ENCODE peak calls at places on chromosome 7, in seven cellular contexts. One of them, this sample, is unnamed.

GRCh38 chr7:151674161-151674920 is 154.6 kb upstream of the RHEB start:
- DNase-seq in hepatocyte: no peak
- DNase-seq in tibial artery: no peak
- DNase-seq in IMR-90: no peak
- DNase-seq in psoas muscle: no peak
- DNase-seq in K562: no peak
- DNase-seq in fibroblast of lung: no peak
- DNase-seq in this sample: no peak

GRCh38 chr7:77455334-77455733 is 39.2 kb upstream of the GSAP start:
- DNase-seq in hepatocyte: no peak
- DNase-seq in tibial artery: peak
- DNase-seq in IMR-90: peak
- DNase-seq in psoas muscle: peak
- DNase-seq in K562: no peak
- DNase-seq in fibroblast of lung: peak
- DNase-seq in this sample: no peak

GRCh38 chr7:129779602-129780256 is 168.2 kb downstream of the NRF1 start:
- DNase-seq in hepatocyte: peak
- DNase-seq in tibial artery: no peak
- DNase-seq in IMR-90: no peak
- DNase-seq in psoas muscle: no peak
- DNase-seq in K562: peak
- DNase-seq in fibroblast of lung: no peak
- DNase-seq in this sample: peak

GRCh38 chr7:107045195-107045960 is 873 bp downstream of the PRKAR2B start:
- DNase-seq in hepatocyte: no peak
- DNase-seq in tibial artery: no peak
- DNase-seq in IMR-90: peak
- DNase-seq in psoas muscle: no peak
- DNase-seq in K562: no peak
- DNase-seq in fibroblast of lung: no peak
- DNase-seq in this sample: no peak

GRCh38 chr7:46215987-46216567 is 295.0 kb upstream of the IGFBP3 start:
- DNase-seq in hepatocyte: peak
- DNase-seq in tibial artery: no peak
- DNase-seq in IMR-90: no peak
- DNase-seq in psoas muscle: no peak
- DNase-seq in K562: no peak
- DNase-seq in fibroblast of lung: no peak
- DNase-seq in this sample: peak

GRCh38 chr7:139828880-139829653 is at the start of gene TBXAS1:
- DNase-seq in hepatocyte: peak
- DNase-seq in tibial artery: no peak
- DNase-seq in IMR-90: peak
- DNase-seq in psoas muscle: no peak
- DNase-seq in K562: no peak
- DNase-seq in fibroblast of lung: no peak
- DNase-seq in this sample: peak

GRCh38 chr7:70694357-70694908 is 437.5 kb upstream of the GALNT17 start:
- DNase-seq in hepatocyte: peak
- DNase-seq in tibial artery: no peak
- DNase-seq in IMR-90: peak
- DNase-seq in psoas muscle: peak
- DNase-seq in K562: no peak
- DNase-seq in fibroblast of lung: peak
- DNase-seq in this sample: peak

GRCh38 chr7:121406866-121407439 is 10.8 kb upstream of the FAM3C start:
- DNase-seq in hepatocyte: peak
- DNase-seq in tibial artery: no peak
- DNase-seq in IMR-90: no peak
- DNase-seq in psoas muscle: no peak
- DNase-seq in K562: no peak
- DNase-seq in fibroblast of lung: no peak
- DNase-seq in this sample: no peak

GRCh38 chr7:117560030-117560429 is 80.2 kb downstream of the CFTR start:
- DNase-seq in hepatocyte: no peak
- DNase-seq in tibial artery: no peak
- DNase-seq in IMR-90: no peak
- DNase-seq in psoas muscle: no peak
- DNase-seq in K562: no peak
- DNase-seq in fibroblast of lung: no peak
- DNase-seq in this sample: no peak

GRCh38 chr7:6649241-6649961 is 12.3 kb downstream of the ZNF316 start:
- DNase-seq in hepatocyte: no peak
- DNase-seq in tibial artery: no peak
- DNase-seq in IMR-90: no peak
- DNase-seq in psoas muscle: no peak
- DNase-seq in K562: peak
- DNase-seq in fibroblast of lung: no peak
- DNase-seq in this sample: peak

GRCh38 chr7:130129099-130129498 is 58.8 kb downstream of the KLHDC10 start:
- DNase-seq in hepatocyte: no peak
- DNase-seq in tibial artery: no peak
- DNase-seq in IMR-90: no peak
- DNase-seq in psoas muscle: no peak
- DNase-seq in K562: no peak
- DNase-seq in fibroblast of lung: no peak
- DNase-seq in this sample: no peak

GRCh38 chr7:91880413-91881241 is at the start of gene MTERF1:
- DNase-seq in hepatocyte: peak
- DNase-seq in tibial artery: peak
- DNase-seq in IMR-90: peak
- DNase-seq in psoas muscle: peak
- DNase-seq in K562: peak
- DNase-seq in fibroblast of lung: peak
- DNase-seq in this sample: peak

GRCh38 chr7:36583318-36583717 is 141.0 kb downstream of the AOAH start:
- DNase-seq in hepatocyte: no peak
- DNase-seq in tibial artery: no peak
- DNase-seq in IMR-90: peak
- DNase-seq in psoas muscle: no peak
- DNase-seq in K562: no peak
- DNase-seq in fibroblast of lung: peak
- DNase-seq in this sample: no peak

GRCh38 chr7:7329321-7329720 is 147.0 kb downstream of the C1GALT1 start:
- DNase-seq in hepatocyte: no peak
- DNase-seq in tibial artery: no peak
- DNase-seq in IMR-90: no peak
- DNase-seq in psoas muscle: no peak
- DNase-seq in K562: no peak
- DNase-seq in fibroblast of lung: no peak
- DNase-seq in this sample: no peak

GRCh38 chr7:128045766-128046165 is 14.5 kb upstream of the LRRC4 start:
- DNase-seq in hepatocyte: no peak
- DNase-seq in tibial artery: no peak
- DNase-seq in IMR-90: peak
- DNase-seq in psoas muscle: no peak
- DNase-seq in K562: no peak
- DNase-seq in fibroblast of lung: no peak
- DNase-seq in this sample: no peak

GRCh38 chr7:1854521-1855395 is 184.7 kb downstream of the ELFN1 start:
- DNase-seq in hepatocyte: no peak
- DNase-seq in tibial artery: peak
- DNase-seq in IMR-90: no peak
- DNase-seq in psoas muscle: no peak
- DNase-seq in K562: peak
- DNase-seq in fibroblast of lung: no peak
- DNase-seq in this sample: peak

GRCh38 chr7:115274-115911 is 77.0 kb upstream of the FAM20C start:
- DNase-seq in hepatocyte: peak
- DNase-seq in tibial artery: no peak
- DNase-seq in IMR-90: peak
- DNase-seq in psoas muscle: no peak
- DNase-seq in K562: no peak
- DNase-seq in fibroblast of lung: peak
- DNase-seq in this sample: no peak

GRCh38 chr7:50864694-50865093 is 82.0 kb upstream of the GRB10 start:
- DNase-seq in hepatocyte: no peak
- DNase-seq in tibial artery: no peak
- DNase-seq in IMR-90: no peak
- DNase-seq in psoas muscle: no peak
- DNase-seq in K562: no peak
- DNase-seq in fibroblast of lung: no peak
- DNase-seq in this sample: no peak

GRCh38 chr7:36210542-36210941 is 57.5 kb downstream of the EEPD1 start:
- DNase-seq in hepatocyte: no peak
- DNase-seq in tibial artery: no peak
- DNase-seq in IMR-90: peak
- DNase-seq in psoas muscle: peak
- DNase-seq in K562: no peak
- DNase-seq in fibroblast of lung: no peak
- DNase-seq in this sample: no peak

GRCh38 chr7:135923700-135924261 is 53.4 kb downstream of the MTPN start:
- DNase-seq in hepatocyte: no peak
- DNase-seq in tibial artery: no peak
- DNase-seq in IMR-90: peak
- DNase-seq in psoas muscle: no peak
- DNase-seq in K562: peak
- DNase-seq in fibroblast of lung: peak
- DNase-seq in this sample: no peak
- H3K27ac ChIP-seq in hepatocyte: no peak
- H3K27ac ChIP-seq in tibial artery: no peak
- H3K27ac ChIP-seq in IMR-90: no peak
- H3K27ac ChIP-seq in psoas muscle: no peak
- H3K27ac ChIP-seq in K562: peak
- H3K27ac ChIP-seq in fibroblast of lung: no peak
- H3K27ac ChIP-seq in this sample: no peak

GRCh38 chr7:12207046-12207445 is 4.0 kb upstream of the TMEM106B start:
- DNase-seq in hepatocyte: no peak
- DNase-seq in tibial artery: no peak
- DNase-seq in IMR-90: no peak
- DNase-seq in psoas muscle: no peak
- DNase-seq in K562: no peak
- DNase-seq in fibroblast of lung: no peak
- DNase-seq in this sample: no peak

GRCh38 chr7:12210179-12211053 is 678 bp upstream of the TMEM106B start:
- DNase-seq in hepatocyte: peak
- DNase-seq in tibial artery: peak
- DNase-seq in IMR-90: peak
- DNase-seq in psoas muscle: peak
- DNase-seq in K562: peak
- DNase-seq in fibroblast of lung: no peak
- DNase-seq in this sample: peak

GRCh38 chr7:12217311-12217710 is 6.2 kb downstream of the TMEM106B start:
- DNase-seq in hepatocyte: no peak
- DNase-seq in tibial artery: no peak
- DNase-seq in IMR-90: no peak
- DNase-seq in psoas muscle: no peak
- DNase-seq in K562: no peak
- DNase-seq in fibroblast of lung: no peak
- DNase-seq in this sample: no peak

GRCh38 chr7:12212051-12212485 is 974 bp downstream of the TMEM106B start:
- DNase-seq in hepatocyte: peak
- DNase-seq in tibial artery: no peak
- DNase-seq in IMR-90: no peak
- DNase-seq in psoas muscle: no peak
- DNase-seq in K562: peak
- DNase-seq in fibroblast of lung: peak
- DNase-seq in this sample: no peak

DNA sequence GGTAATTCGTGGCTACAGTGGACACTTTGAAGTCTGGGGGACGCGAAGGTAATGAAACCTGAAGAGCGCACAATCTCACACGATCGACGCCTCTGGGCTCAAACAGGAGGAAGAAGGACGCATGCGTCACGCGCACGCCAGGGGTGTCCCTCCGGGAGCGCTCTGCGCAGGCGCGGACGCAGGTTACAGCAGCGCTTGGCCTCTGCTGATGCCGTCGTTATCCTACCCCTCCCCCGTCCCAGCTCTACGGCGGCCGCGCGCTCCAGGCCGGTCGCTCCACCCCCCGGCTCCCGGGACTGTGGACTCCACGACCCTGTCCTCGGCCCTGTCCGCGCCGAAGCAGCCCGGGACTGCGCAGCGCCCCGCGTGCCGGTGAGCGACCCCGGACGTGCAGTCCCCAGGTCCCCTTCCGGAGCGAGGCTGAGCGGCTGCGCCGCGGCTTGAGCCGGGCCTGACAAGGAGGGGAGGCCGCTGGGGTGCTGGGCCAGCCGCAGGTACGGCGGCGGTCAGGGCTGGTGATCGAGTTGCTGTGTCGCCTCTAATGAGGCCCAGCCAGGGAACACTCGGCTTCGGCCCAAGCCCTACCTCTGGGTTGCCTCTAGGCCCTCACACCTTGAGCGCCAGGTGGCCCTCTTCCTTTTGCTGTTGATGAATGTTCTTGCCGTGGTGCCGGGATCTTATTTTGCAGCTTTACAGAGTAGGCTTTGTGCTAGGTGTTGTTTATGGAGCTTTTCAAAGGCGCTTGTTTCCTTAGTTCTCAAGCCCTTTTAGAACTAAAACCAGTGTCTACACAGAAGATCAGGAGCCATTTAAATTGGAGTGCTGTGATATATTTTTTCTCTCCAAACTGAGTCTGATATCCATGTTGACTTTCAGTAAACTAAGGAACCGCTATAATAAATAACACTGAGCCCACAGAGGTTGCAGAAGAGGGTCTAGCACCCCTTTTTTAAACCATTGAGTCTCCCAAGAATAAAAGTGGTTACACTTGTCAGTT is at the start of gene TMEM106B:
- DNase-seq in hepatocyte: peak
- DNase-seq in tibial artery: peak
- DNase-seq in IMR-90: peak
- DNase-seq in psoas muscle: peak
- DNase-seq in K562: peak
- DNase-seq in fibroblast of lung: peak
- DNase-seq in this sample: peak
- TF ChIP-seq CTCF in hepatocyte: peak
- TF ChIP-seq CTCF in tibial artery: no peak
- TF ChIP-seq CTCF in IMR-90: no peak
- TF ChIP-seq CTCF in psoas muscle: no peak
- TF ChIP-seq CTCF in K562: no peak
- TF ChIP-seq CTCF in fibroblast of lung: no peak
- TF ChIP-seq CTCF in this sample: no peak

GRCh38 chr7:114818501-114818900 is 103.4 kb upstream of the MDFIC start:
- DNase-seq in hepatocyte: no peak
- DNase-seq in tibial artery: no peak
- DNase-seq in IMR-90: peak
- DNase-seq in psoas muscle: no peak
- DNase-seq in K562: no peak
- DNase-seq in fibroblast of lung: peak
- DNase-seq in this sample: no peak

GRCh38 chr7:114813597-114813996 is 108.3 kb upstream of the MDFIC start:
- DNase-seq in hepatocyte: no peak
- DNase-seq in tibial artery: no peak
- DNase-seq in IMR-90: no peak
- DNase-seq in psoas muscle: no peak
- DNase-seq in K562: no peak
- DNase-seq in fibroblast of lung: no peak
- DNase-seq in this sample: no peak
- H3K4me3 ChIP-seq in hepatocyte: no peak
- H3K4me3 ChIP-seq in tibial artery: no peak
- H3K4me3 ChIP-seq in IMR-90: no peak
- H3K4me3 ChIP-seq in psoas muscle: no peak
- H3K4me3 ChIP-seq in K562: no peak
- H3K4me3 ChIP-seq in fibroblast of lung: no peak
- H3K4me3 ChIP-seq in this sample: no peak

DNA sequence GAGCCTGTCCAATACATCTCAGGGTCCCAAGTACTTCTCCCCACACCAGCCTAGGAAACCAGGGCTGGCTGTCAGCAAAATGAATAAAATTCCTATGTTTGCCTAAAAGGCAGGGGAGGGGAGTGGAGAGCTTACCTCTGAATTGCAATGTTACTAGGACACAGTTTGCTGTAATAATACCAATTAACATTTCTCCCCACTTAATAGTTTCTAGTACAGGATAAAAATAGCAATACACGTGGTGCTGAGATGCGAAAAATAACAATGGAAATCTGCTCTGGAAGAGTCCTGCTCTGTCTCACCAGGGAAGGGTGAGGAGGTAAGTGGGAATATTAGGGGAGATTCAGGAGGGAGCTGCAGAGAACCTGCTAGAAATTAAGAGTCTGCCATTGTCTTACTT is 112.3 kb downstream of the PLXNA4 start:
- DNase-seq in hepatocyte: no peak
- DNase-seq in tibial artery: no peak
- DNase-seq in IMR-90: no peak
- DNase-seq in psoas muscle: no peak
- DNase-seq in K562: no peak
- DNase-seq in fibroblast of lung: no peak
- DNase-seq in this sample: no peak
- H3K27ac ChIP-seq in hepatocyte: no peak
- H3K27ac ChIP-seq in tibial artery: no peak
- H3K27ac ChIP-seq in IMR-90: no peak
- H3K27ac ChIP-seq in psoas muscle: no peak
- H3K27ac ChIP-seq in K562: no peak
- H3K27ac ChIP-seq in fibroblast of lung: no peak
- H3K27ac ChIP-seq in this sample: no peak